ENCODE peak calls at places on chromosomes 2 and 18, in six cellular contexts. I is breast epithelium, K is ovary, O is transverse colon, M is colonic mucosa, Z is Peyer's patch. T is an unnamed sample. For H3K27me3, the result is how much of the 10 kb centered on the place peaks cover.

GRCh38 chr18:61825386-61825785 is 67.4 kb downstream of the RNF152 start:
- DNase-seq in I (no peak), K (no peak), O (no peak), M (no peak), Z (no peak), T (no peak)

GRCh38 chr2:31260870-31261269 is 26.9 kb downstream of the EHD3 start:
- DNase-seq in I (no peak), K (no peak), O (no peak), M (no peak), Z (no peak), T (no peak)

GRCh38 chr18:9520666-9521065 is 45.4 kb downstream of the RALBP1 start:
- DNase-seq in I (no peak), K (no peak), O (no peak), M (no peak), Z (no peak), T (no peak)

GRCh38 chr2:14632133-14632936 is at the start of gene LRATD1:
- DNase-seq in I (peak), K (peak), O (peak), M (peak), Z (peak), T (peak)

GRCh38 chr2:20314562-20315521 is 35.8 kb downstream of the PUM2 start:
- DNase-seq in I (no peak), K (no peak), O (no peak), M (no peak), Z (no peak), T (no peak)

GRCh38 chr2:112481050-112481527 is 867 bp upstream of the TTL start:
- DNase-seq in I (peak), K (peak), O (peak), M (peak), Z (peak), T (peak)

GRCh38 chr2:160427629-160428424 is 65.8 kb downstream of the RBMS1 start:
- DNase-seq in I (peak), K (no peak), O (peak), M (no peak), Z (no peak), T (no peak)

GRCh38 chr18:8705280-8705940 is at the start of gene MTCL1:
- DNase-seq in I (no peak), K (peak), O (no peak), M (no peak), Z (peak), T (no peak)

GRCh38 chr2:229270551-229271410 is at the start of gene PID1:
- DNase-seq in I (no peak), K (peak), O (peak), M (peak), Z (peak), T (peak)

GRCh38 chr2:212537311-212538155 is 1.1 kb downstream of the ERBB4 start:
- DNase-seq in I (no peak), K (peak), O (no peak), M (peak), Z (peak), T (peak)

GRCh38 chr2:133777607-133778006 is 209.3 kb upstream of the NCKAP5 start:
- DNase-seq in I (no peak), K (no peak), O (no peak), M (no peak), Z (no peak), T (no peak)

GRCh38 chr2:74503506-74504475 is 3.7 kb downstream of the PCGF1 start:
- DNase-seq in I (no peak), K (no peak), O (no peak), M (no peak), Z (peak), T (no peak)

GRCh38 chr2:72837171-72837570 is 11.3 kb upstream of the EXOC6B start:
- DNase-seq in I (no peak), K (no peak), O (no peak), M (no peak), Z (no peak), T (no peak)

GRCh38 chr2:151632993-151633592 is 101.2 kb downstream of the NEB start:
- DNase-seq in I (no peak), K (no peak), O (no peak), M (no peak), Z (no peak), T (no peak)

GRCh38 chr2:219207884-219208740 is 1.5 kb downstream of the ZFAND2B start:
- DNase-seq in I (no peak), K (peak), O (no peak), M (peak), Z (no peak), T (no peak)

GRCh38 chr18:22523481-22523880 is 105.8 kb upstream of the CTAGE1 start:
- DNase-seq in I (no peak), K (no peak), O (no peak), M (no peak), Z (no peak), T (no peak)

GRCh38 chr2:172329404-172330059 is 97.9 kb upstream of the ITGA6 start:
- DNase-seq in I (no peak), K (no peak), O (peak), M (peak), Z (peak), T (peak)

GRCh38 chr2:32641180-32641579 is 13.3 kb downstream of the TTC27 start:
- DNase-seq in I (no peak), K (no peak), O (no peak), M (no peak), Z (no peak), T (no peak)

GRCh38 chr2:45585267-45585861 is 25.7 kb downstream of the SRBD1 start:
- DNase-seq in I (no peak), K (no peak), O (no peak), M (peak), Z (no peak), T (peak)

GRCh38 chr2:36403675-36404230 is 48.2 kb downstream of the CRIM1 start:
- DNase-seq in I (no peak), K (no peak), O (no peak), M (no peak), Z (no peak), T (no peak)

GRCh38 chr2:122136071-122136470 is 380.6 kb downstream of the TSN start:
- DNase-seq in I (no peak), K (no peak), O (no peak), M (no peak), Z (no peak), T (no peak)

GRCh38 chr2:176827269-176827668 is 385.3 kb upstream of the HNRNPA3 start:
- DNase-seq in I (no peak), K (no peak), O (no peak), M (no peak), Z (no peak), T (no peak)

GRCh38 chr18:69216390-69216789 is 184.3 kb upstream of the DOK6 start:
- DNase-seq in I (no peak), K (no peak), O (no peak), M (no peak), Z (no peak), T (no peak)

GRCh38 chr2:98036349-98037000 is 40.7 kb upstream of the TMEM131 start:
- DNase-seq in I (no peak), K (no peak), O (no peak), M (no peak), Z (no peak), T (no peak)

GRCh38 chr2:187658952-187659525 is 104.8 kb upstream of the TFPI start:
- DNase-seq in I (no peak), K (no peak), O (no peak), M (no peak), Z (no peak), T (no peak)

GRCh38 chr2:96156011-96156820 is 11.0 kb upstream of the DUSP2 start:
- DNase-seq in I (no peak), K (no peak), O (no peak), M (no peak), Z (no peak), T (no peak)

GRCh38 chr2:132477962-132478361 is 61.4 kb downstream of the GPR39 start:
- DNase-seq in I (no peak), K (no peak), O (no peak), M (no peak), Z (no peak), T (no peak)

GRCh38 chr2:113098061-113098460 is 29.3 kb upstream of the IL1RN start:
- DNase-seq in I (no peak), K (no peak), O (no peak), M (no peak), Z (no peak), T (no peak)

GRCh38 chr2:12857891-12858290 is 141.2 kb downstream of the TRIB2 start:
- DNase-seq in I (no peak), K (no peak), O (no peak), M (no peak), Z (no peak), T (no peak)

GRCh38 chr2:41662461-41662860 is 385.4 kb upstream of the PKDCC start:
- DNase-seq in I (no peak), K (no peak), O (no peak), M (no peak), Z (no peak), T (no peak)

GRCh38 chr18:26268454-26268853 is 42.2 kb downstream of the TAF4B start:
- DNase-seq in I (no peak), K (no peak), O (no peak), M (no peak), Z (no peak), T (no peak)

GRCh38 chr2:190707726-190708125 is 58.8 kb downstream of the NAB1 start:
- DNase-seq in I (no peak), K (no peak), O (no peak), M (no peak), Z (no peak), T (no peak)

GRCh38 chr18:3329471-3329870 is 67.5 kb downstream of the MYL12B start:
- DNase-seq in I (no peak), K (no peak), O (no peak), M (no peak), Z (no peak), T (no peak)

GRCh38 chr2:239465017-239466001 is 64.5 kb upstream of the HDAC4 start:
- DNase-seq in I (peak), K (peak), O (peak), M (peak), Z (peak), T (peak)

DNA sequence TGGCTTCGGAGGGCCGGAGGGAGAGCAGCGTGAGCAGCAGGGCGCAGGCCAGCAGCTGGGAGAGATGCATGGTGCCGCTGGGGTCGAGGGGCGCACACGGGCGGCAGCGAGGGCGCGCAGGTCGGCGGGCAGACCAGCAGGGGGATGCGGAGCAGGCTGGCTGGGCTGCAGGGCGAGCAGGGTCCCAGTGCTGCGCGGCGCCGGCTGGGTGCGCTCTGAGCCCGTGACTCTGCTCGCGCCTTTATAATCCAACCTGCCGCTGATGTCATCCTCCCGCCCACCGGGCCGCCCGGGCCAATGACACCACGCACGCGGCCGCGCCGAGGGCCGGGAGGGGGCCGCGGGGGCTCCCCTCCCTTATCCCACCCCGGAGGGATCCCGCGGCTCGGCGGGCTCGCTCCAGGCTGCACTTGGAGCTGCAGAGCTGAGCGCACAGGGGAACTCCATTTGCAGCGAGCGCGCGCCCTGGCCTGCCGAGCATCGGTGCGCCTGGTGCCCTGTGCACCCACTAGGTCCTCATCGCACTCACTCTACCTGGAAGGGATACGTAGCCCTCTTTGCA is at the start of gene NPPC:
- DNase-seq in I (no peak), K (peak), O (no peak), M (peak), Z (peak), T (peak)
- H3K27me3 ChIP-seq in I (under half), K (under half), O (half or more), M (under half), Z (under half), T (half or more)

DNA sequence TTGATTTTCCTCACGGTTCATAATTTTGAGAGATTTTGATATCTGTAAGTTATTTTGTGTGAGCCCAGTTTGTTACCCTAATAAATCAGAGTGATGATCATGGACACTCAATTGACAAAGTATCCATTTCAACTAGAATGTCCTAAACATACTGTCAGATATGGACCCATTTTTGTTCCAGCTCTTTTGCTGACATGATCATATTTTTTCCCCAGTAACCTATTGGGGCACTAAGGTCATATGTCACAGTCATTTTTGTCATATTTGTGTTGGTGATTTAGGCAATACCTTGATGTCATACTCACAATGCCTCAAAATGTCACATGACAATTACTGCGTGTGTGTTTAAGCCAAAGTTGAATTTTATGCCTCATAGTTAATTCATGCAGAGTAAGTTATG is 218.7 kb downstream of the ARHGAP15 start:
- DNase-seq in I (no peak), K (no peak), O (no peak), M (no peak), Z (no peak), T (no peak)
- H3K4me3 ChIP-seq in I (no peak), K (no peak), O (no peak), M (no peak), Z (no peak), T (no peak)

DNA sequence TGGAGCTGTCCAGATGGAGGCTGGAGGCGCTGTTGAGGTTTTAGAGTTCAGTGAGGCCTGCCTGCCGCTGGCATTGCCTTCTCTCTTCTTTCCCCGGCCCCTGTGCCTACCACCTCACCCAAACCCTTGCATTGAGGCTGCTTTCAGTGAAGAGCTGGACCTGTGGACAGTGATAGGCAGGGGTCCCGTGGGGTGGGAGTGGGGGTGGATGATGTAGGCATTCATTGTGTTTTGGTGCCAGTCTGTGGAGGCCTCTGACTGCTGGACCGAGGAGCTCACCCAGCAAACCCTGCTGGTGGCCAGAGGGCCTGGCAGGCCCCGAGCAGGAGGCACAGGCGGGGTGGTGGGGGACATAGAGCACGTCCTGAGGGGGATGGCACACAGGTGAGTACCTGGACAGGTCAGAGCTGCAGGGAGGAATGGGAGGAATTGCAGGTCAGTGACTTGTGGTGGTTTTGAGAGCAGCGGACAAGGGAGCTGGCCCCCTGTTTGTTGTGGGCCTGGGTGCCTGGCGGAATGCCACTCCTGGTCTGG is 35.6 kb downstream of the NGEF start:
- DNase-seq in I (no peak), K (no peak), O (no peak), M (peak), Z (no peak), T (peak)
- TF ChIP-seq CTCF in I (no peak), K (no peak), O (no peak), M (no peak), Z (no peak), T (no peak)

DNA sequence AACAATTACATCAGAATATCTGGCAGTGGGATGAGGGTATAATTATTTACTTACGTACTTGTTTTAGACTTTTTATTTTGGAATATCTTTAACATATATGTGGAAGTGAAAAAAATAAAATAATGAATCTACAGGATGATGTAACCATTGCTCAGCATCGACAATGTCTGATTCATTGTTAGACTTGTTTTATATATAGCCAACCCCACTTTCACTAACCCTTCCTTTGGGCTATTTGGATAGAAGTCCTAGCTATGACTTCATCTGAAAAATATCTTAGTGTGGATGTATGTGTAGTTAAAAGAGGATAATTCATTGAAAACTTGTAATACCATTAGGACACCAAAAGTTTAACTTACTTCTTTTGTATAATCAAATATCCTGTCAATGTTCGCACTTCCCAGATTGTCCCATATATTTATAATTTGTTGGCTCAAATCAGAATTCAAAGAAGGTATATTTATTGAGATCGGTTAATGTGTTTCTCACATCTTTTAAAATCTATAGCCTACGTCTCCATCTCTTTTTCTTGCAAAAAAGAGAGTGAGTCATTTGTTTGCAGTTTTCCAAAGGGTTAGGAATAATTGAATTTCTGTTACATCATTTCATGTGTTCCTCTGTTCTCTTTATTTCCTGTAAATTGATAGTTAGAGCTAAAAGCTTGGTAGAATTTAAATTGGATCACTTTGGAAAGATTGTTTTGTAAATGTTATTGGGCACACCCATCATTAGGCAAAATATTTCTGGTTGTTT is 506.1 kb upstream of the FAM98A start:
- DNase-seq in I (no peak), K (no peak), O (no peak), M (no peak), Z (no peak), T (no peak)
- H3K27me3 ChIP-seq in I (under half), K (under half), O (under half), M (under half), Z (under half), T (under half)

GRCh38 chr2:217944366-217944765 is 58.4 kb downstream of the TNS1 start:
- DNase-seq in I (no peak), K (no peak), O (no peak), M (no peak), Z (no peak), T (no peak)
- H3K4me3 ChIP-seq in I (peak), K (peak), O (no peak), M (peak), Z (no peak), T (peak)

GRCh38 chr2:138486347-138487198 is 15.0 kb upstream of the SPOPL start:
- DNase-seq in I (no peak), K (no peak), O (no peak), M (no peak), Z (no peak), T (no peak)
- TF ChIP-seq CTCF in I (no peak), K (no peak), O (no peak), M (no peak), Z (no peak), T (no peak)

T was measured in tibial artery.